ENCODE peak calls at places on chromosomes 7 and 10, in ten cellular contexts. One of them, this sample, is unnamed.

GRCh38 chr10:78684954-78685353 is 383.8 kb upstream of the ZMIZ1 start:
- DNase-seq in transverse colon: no peak
- DNase-seq in prostate gland: no peak
- DNase-seq in uterus: no peak
- DNase-seq in A549: no peak
- DNase-seq in adrenal gland: no peak
- DNase-seq in breast epithelium: no peak
- DNase-seq in lower leg skin: no peak
- DNase-seq in K562: no peak
- DNase-seq in right lobe of liver: no peak
- DNase-seq in this sample: no peak

GRCh38 chr10:72096115-72097000 is 8.0 kb upstream of the SPOCK2 start:
- DNase-seq in lower leg skin: no peak
- DNase-seq in K562: peak; percentile 34
- DNase-seq in A549: no peak
- DNase-seq in right lobe of liver: peak; percentile 39
- DNase-seq in uterus: no peak
- DNase-seq in prostate gland: no peak
- DNase-seq in adrenal gland: no peak
- DNase-seq in transverse colon: no peak
- DNase-seq in breast epithelium: no peak
- DNase-seq in this sample: no peak

GRCh38 chr7:141355057-141355456 is 196.2 kb upstream of the AGK start:
- DNase-seq in prostate gland: no peak
- DNase-seq in lower leg skin: no peak
- DNase-seq in K562: no peak
- DNase-seq in uterus: no peak
- DNase-seq in transverse colon: no peak
- DNase-seq in A549: no peak
- DNase-seq in breast epithelium: no peak
- DNase-seq in right lobe of liver: no peak
- DNase-seq in adrenal gland: no peak
- DNase-seq in this sample: peak; percentile 26

GRCh38 chr7:129664029-129665012 is 52.8 kb downstream of the NRF1 start:
- DNase-seq in prostate gland: no peak
- DNase-seq in A549: peak; percentile 68
- DNase-seq in uterus: no peak
- DNase-seq in right lobe of liver: no peak
- DNase-seq in breast epithelium: no peak
- DNase-seq in K562: peak; percentile 73
- DNase-seq in transverse colon: no peak
- DNase-seq in adrenal gland: no peak
- DNase-seq in lower leg skin: no peak
- DNase-seq in this sample: no peak

GRCh38 chr10:102611514-102612095 is 32.7 kb upstream of the TRIM8 start:
- DNase-seq in breast epithelium: no peak
- DNase-seq in right lobe of liver: no peak
- DNase-seq in lower leg skin: no peak
- DNase-seq in A549: no peak
- DNase-seq in uterus: no peak
- DNase-seq in transverse colon: no peak
- DNase-seq in K562: no peak
- DNase-seq in prostate gland: no peak
- DNase-seq in adrenal gland: no peak
- DNase-seq in this sample: peak; percentile 53

GRCh38 chr10:65320256-65321026 is 1605.4 kb upstream of the LRRTM3 start:
- DNase-seq in breast epithelium: no peak
- DNase-seq in right lobe of liver: no peak
- DNase-seq in transverse colon: no peak
- DNase-seq in uterus: no peak
- DNase-seq in K562: no peak
- DNase-seq in adrenal gland: no peak
- DNase-seq in A549: no peak
- DNase-seq in prostate gland: no peak
- DNase-seq in lower leg skin: no peak
- DNase-seq in this sample: no peak

GRCh38 chr7:12220321-12221046 is 9.4 kb downstream of the TMEM106B start:
- DNase-seq in K562: no peak
- DNase-seq in A549: no peak
- DNase-seq in adrenal gland: no peak
- DNase-seq in lower leg skin: no peak
- DNase-seq in prostate gland: no peak
- DNase-seq in breast epithelium: no peak
- DNase-seq in right lobe of liver: no peak
- DNase-seq in uterus: no peak
- DNase-seq in transverse colon: no peak
- DNase-seq in this sample: no peak

GRCh38 chr10:73837072-73837471 is 25.7 kb upstream of the NDST2 start:
- DNase-seq in A549: no peak
- DNase-seq in lower leg skin: no peak
- DNase-seq in breast epithelium: no peak
- DNase-seq in adrenal gland: no peak
- DNase-seq in transverse colon: no peak
- DNase-seq in K562: no peak
- DNase-seq in right lobe of liver: no peak
- DNase-seq in prostate gland: no peak
- DNase-seq in uterus: no peak
- DNase-seq in this sample: no peak

GRCh38 chr7:95335093-95335492 is 10.8 kb upstream of the PON1 start:
- DNase-seq in breast epithelium: no peak
- DNase-seq in lower leg skin: no peak
- DNase-seq in A549: no peak
- DNase-seq in transverse colon: no peak
- DNase-seq in right lobe of liver: no peak
- DNase-seq in adrenal gland: no peak
- DNase-seq in K562: no peak
- DNase-seq in uterus: no peak
- DNase-seq in prostate gland: no peak
- DNase-seq in this sample: peak; percentile 9

GRCh38 chr10:13868528-13869294 is 281.9 kb downstream of the PRPF18 start:
- DNase-seq in K562: no peak
- DNase-seq in transverse colon: no peak
- DNase-seq in breast epithelium: no peak
- DNase-seq in lower leg skin: no peak
- DNase-seq in right lobe of liver: no peak
- DNase-seq in adrenal gland: no peak
- DNase-seq in uterus: no peak
- DNase-seq in A549: no peak
- DNase-seq in prostate gland: no peak
- DNase-seq in this sample: no peak

GRCh38 chr10:30028006-30028441 is 31.4 kb downstream of the JCAD start:
- DNase-seq in adrenal gland: peak; percentile 42
- DNase-seq in uterus: no peak
- DNase-seq in right lobe of liver: peak; percentile 33
- DNase-seq in breast epithelium: no peak
- DNase-seq in lower leg skin: no peak
- DNase-seq in A549: no peak
- DNase-seq in prostate gland: peak; percentile 47
- DNase-seq in K562: no peak
- DNase-seq in transverse colon: peak; percentile 13
- DNase-seq in this sample: no peak

GRCh38 chr7:148461780-148462179 is 128.8 kb upstream of the C7orf33 start:
- DNase-seq in transverse colon: no peak
- DNase-seq in prostate gland: no peak
- DNase-seq in breast epithelium: no peak
- DNase-seq in lower leg skin: no peak
- DNase-seq in right lobe of liver: no peak
- DNase-seq in uterus: no peak
- DNase-seq in adrenal gland: no peak
- DNase-seq in A549: no peak
- DNase-seq in K562: no peak
- DNase-seq in this sample: no peak
- TF ChIP-seq POLR2A in transverse colon: no peak
- TF ChIP-seq POLR2A in prostate gland: no peak
- TF ChIP-seq POLR2A in breast epithelium: no peak
- TF ChIP-seq POLR2A in lower leg skin: no peak
- TF ChIP-seq POLR2A in right lobe of liver: no peak
- TF ChIP-seq POLR2A in uterus: no peak
- TF ChIP-seq POLR2A in adrenal gland: no peak
- TF ChIP-seq POLR2A in A549: no peak
- TF ChIP-seq POLR2A in K562: no peak
- TF ChIP-seq POLR2A in this sample: no peak

DNA sequence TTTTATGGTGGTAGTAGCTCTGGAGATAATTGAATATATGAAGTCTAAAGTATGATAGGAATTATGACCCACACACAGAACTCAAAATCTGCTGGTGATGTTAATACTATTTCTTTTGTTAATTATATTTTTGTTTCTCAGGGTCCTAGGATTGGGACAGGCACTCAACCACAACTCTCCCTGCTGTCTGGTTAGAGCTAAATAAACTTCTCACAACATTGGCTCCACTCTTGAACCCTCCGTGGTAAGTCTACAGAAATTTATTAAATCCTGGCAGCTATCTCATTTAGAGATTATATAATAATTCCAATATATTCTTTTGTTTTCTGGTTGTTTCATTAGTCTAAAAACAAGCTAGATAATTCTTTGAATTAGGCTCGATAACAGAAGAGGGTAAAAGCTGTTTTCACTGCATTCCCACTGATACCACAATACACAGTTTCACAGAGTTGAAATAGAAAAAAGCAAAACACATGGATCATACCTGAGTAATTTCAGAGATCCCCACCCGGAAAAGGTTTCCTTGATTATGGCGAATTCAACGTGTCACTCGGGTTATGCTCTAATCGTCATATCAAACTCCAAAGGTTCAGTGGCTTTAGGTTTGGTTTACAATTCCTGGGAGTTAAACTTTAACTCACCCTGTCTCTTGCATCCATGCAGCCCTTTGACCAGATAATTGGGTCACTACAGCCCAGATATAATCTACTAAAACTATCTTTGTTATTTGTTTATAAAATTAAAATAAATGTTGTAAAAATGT is at the start of gene A1CF:
- DNase-seq in adrenal gland: no peak
- DNase-seq in A549: no peak
- DNase-seq in breast epithelium: no peak
- DNase-seq in prostate gland: no peak
- DNase-seq in lower leg skin: no peak
- DNase-seq in transverse colon: peak; percentile 25
- DNase-seq in uterus: no peak
- DNase-seq in right lobe of liver: no peak
- DNase-seq in K562: no peak
- DNase-seq in this sample: no peak
- TF ChIP-seq POLR2A in adrenal gland: no peak
- TF ChIP-seq POLR2A in A549: no peak
- TF ChIP-seq POLR2A in breast epithelium: no peak
- TF ChIP-seq POLR2A in prostate gland: no peak
- TF ChIP-seq POLR2A in lower leg skin: no peak
- TF ChIP-seq POLR2A in transverse colon: peak; percentile 61
- TF ChIP-seq POLR2A in uterus: no peak
- TF ChIP-seq POLR2A in right lobe of liver: peak; percentile 90
- TF ChIP-seq POLR2A in K562: no peak
- TF ChIP-seq POLR2A in this sample: no peak

DNA sequence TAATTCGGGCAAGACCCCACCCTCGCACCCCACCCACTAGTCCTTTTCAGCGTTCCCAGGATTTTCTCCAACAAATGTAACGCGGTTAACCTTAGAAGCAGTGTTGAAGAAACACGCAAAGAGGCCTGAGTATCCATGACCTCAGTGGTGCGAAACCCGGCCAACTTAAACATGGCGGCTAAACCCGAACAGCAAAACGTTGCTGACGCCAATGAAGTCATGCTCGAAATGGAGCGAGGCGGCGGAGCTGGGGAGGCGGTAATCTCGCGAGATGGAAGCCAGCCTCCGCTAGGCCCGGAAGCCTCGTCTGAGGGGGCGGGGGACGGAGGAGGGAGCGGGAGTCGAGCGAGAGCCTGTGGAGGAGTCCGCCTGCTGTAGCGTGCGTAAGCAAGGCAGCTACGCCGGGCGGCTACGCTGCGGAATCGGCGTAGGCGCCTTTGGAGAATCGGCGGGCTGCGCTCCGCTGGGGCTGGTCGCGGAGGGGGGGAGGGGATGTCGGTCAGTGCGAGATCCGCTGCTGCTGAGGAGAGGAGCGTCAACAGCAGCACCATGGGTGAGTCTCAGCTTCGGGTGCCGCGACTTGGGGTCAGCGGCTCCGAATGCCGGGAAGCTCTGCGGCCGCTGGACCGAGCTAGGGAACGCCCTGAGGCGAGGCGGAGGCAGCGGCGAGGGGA is at the start of gene SEPTIN7:
- DNase-seq in K562: peak; percentile 95
- DNase-seq in uterus: peak; percentile 99
- DNase-seq in right lobe of liver: peak; percentile 99
- DNase-seq in A549: peak; percentile 92
- DNase-seq in lower leg skin: peak; percentile 97
- DNase-seq in prostate gland: peak; percentile 99
- DNase-seq in transverse colon: peak; percentile 99
- DNase-seq in breast epithelium: peak; percentile 98
- DNase-seq in adrenal gland: peak; percentile 99
- DNase-seq in this sample: peak; percentile 99
- TF ChIP-seq POLR2A in K562: peak; percentile 89
- TF ChIP-seq POLR2A in uterus: peak; percentile 84
- TF ChIP-seq POLR2A in right lobe of liver: peak; percentile 72
- TF ChIP-seq POLR2A in A549: peak; percentile 57
- TF ChIP-seq POLR2A in lower leg skin: no peak
- TF ChIP-seq POLR2A in prostate gland: peak; percentile 85
- TF ChIP-seq POLR2A in transverse colon: peak; percentile 87
- TF ChIP-seq POLR2A in breast epithelium: peak; percentile 51
- TF ChIP-seq POLR2A in adrenal gland: peak; percentile 88
- TF ChIP-seq POLR2A in this sample: peak; percentile 90

GRCh38 chr10:84158549-84158948 is 15.1 kb upstream of the GPR15LG start:
- DNase-seq in adrenal gland: no peak
- DNase-seq in A549: no peak
- DNase-seq in lower leg skin: no peak
- DNase-seq in transverse colon: no peak
- DNase-seq in breast epithelium: no peak
- DNase-seq in prostate gland: no peak
- DNase-seq in right lobe of liver: no peak
- DNase-seq in uterus: no peak
- DNase-seq in K562: no peak
- DNase-seq in this sample: no peak

GRCh38 chr10:84155521-84155920 is 16.2 kb downstream of the GHITM start:
- DNase-seq in prostate gland: no peak
- DNase-seq in K562: no peak
- DNase-seq in adrenal gland: no peak
- DNase-seq in lower leg skin: no peak
- DNase-seq in right lobe of liver: no peak
- DNase-seq in uterus: no peak
- DNase-seq in transverse colon: no peak
- DNase-seq in breast epithelium: no peak
- DNase-seq in A549: no peak
- DNase-seq in this sample: no peak

GRCh38 chr10:84158061-84158460 is 15.5 kb upstream of the GPR15LG start:
- DNase-seq in uterus: no peak
- DNase-seq in lower leg skin: no peak
- DNase-seq in right lobe of liver: no peak
- DNase-seq in K562: no peak
- DNase-seq in A549: no peak
- DNase-seq in breast epithelium: no peak
- DNase-seq in adrenal gland: no peak
- DNase-seq in transverse colon: no peak
- DNase-seq in prostate gland: no peak
- DNase-seq in this sample: no peak

GRCh38 chr10:84156009-84156408 is 16.7 kb downstream of the GHITM start:
- DNase-seq in lower leg skin: no peak
- DNase-seq in right lobe of liver: no peak
- DNase-seq in breast epithelium: no peak
- DNase-seq in K562: no peak
- DNase-seq in prostate gland: no peak
- DNase-seq in uterus: no peak
- DNase-seq in adrenal gland: no peak
- DNase-seq in A549: no peak
- DNase-seq in transverse colon: no peak
- DNase-seq in this sample: no peak

GRCh38 chr10:84156768-84157167 is 16.8 kb upstream of the GPR15LG start:
- DNase-seq in prostate gland: no peak
- DNase-seq in breast epithelium: no peak
- DNase-seq in A549: no peak
- DNase-seq in uterus: no peak
- DNase-seq in lower leg skin: no peak
- DNase-seq in K562: no peak
- DNase-seq in right lobe of liver: no peak
- DNase-seq in transverse colon: no peak
- DNase-seq in adrenal gland: no peak
- DNase-seq in this sample: no peak
- TF ChIP-seq POLR2A in prostate gland: no peak
- TF ChIP-seq POLR2A in breast epithelium: no peak
- TF ChIP-seq POLR2A in A549: no peak
- TF ChIP-seq POLR2A in uterus: no peak
- TF ChIP-seq POLR2A in lower leg skin: no peak
- TF ChIP-seq POLR2A in K562: peak; percentile 58
- TF ChIP-seq POLR2A in right lobe of liver: no peak
- TF ChIP-seq POLR2A in transverse colon: peak; percentile 10
- TF ChIP-seq POLR2A in adrenal gland: no peak
- TF ChIP-seq POLR2A in this sample: no peak

This sample was measured in H54.